ENCODE peak calls at places on chromosomes 2 and 18, in nine cellular contexts. W, H, X, E, A, L, U, Y and K are unnamed samples.
A peak's percentile ranks its signal among the peaks of the same experiment; 100 is the strongest.

GRCh38 chr2:161873689-161874088 is 200.3 kb downstream of the DPP4 start:
- DNase-seq in U (no peak), W (no peak), E (no peak), H (no peak), Y (no peak), A (no peak), X (no peak), L (no peak), K (no peak)

GRCh38 chr18:80175451-80176235 is 66.6 kb downstream of the ADNP2 start:
- DNase-seq in E (no peak), L (peak; percentile 39), Y (no peak), A (no peak), U (no peak), W (no peak), X (peak; percentile 43), H (no peak), K (no peak)

GRCh38 chr2:223357076-223357475 is 245.1 kb downstream of the SCG2 start:
- DNase-seq in H (no peak), A (no peak), U (peak; percentile 37), Y (no peak), L (no peak), X (no peak), E (no peak), W (no peak), K (no peak)

GRCh38 chr18:21315741-21316187 is 73.7 kb downstream of the GREB1L start:
- DNase-seq in X (no peak), W (no peak), H (no peak), L (peak; percentile 84), A (no peak), U (no peak), Y (no peak), E (no peak), K (no peak)

GRCh38 chr18:3596324-3597158 is 146.6 kb downstream of the TGIF1 start:
- DNase-seq in U (peak; percentile 44), X (peak; percentile 46), E (peak; percentile 70), H (peak; percentile 58), A (peak; percentile 53), L (peak; percentile 39), Y (peak; percentile 39), W (peak; percentile 90), K (no peak)

GRCh38 chr2:23760746-23761145 is 166.2 kb downstream of the ATAD2B start:
- DNase-seq in H (peak; percentile 80), X (no peak), Y (no peak), E (no peak), W (no peak), A (no peak), L (peak; percentile 39), U (peak; percentile 51), K (no peak)

GRCh38 chr2:240597419-240598181 is 11.1 kb downstream of the CAPN10 start:
- DNase-seq in W (peak; percentile 67), H (no peak), Y (peak; percentile 0), A (no peak), E (no peak), L (no peak), U (no peak), X (no peak), K (peak; percentile 32)

GRCh38 chr2:206515580-206515979 is 72.2 kb downstream of the ADAM23 start:
- DNase-seq in W (no peak), A (no peak), U (no peak), H (no peak), E (no peak), L (no peak), Y (no peak), X (no peak), K (no peak)

GRCh38 chr2:158962074-158962473 is 6.4 kb upstream of the TANC1 start:
- DNase-seq in W (no peak), L (no peak), H (no peak), X (no peak), U (no peak), A (no peak), E (no peak), Y (no peak), K (no peak)

GRCh38 chr2:238322001-238322411 is 1.7 kb downstream of the TRAF3IP1 start:
- DNase-seq in X (peak; percentile 9), Y (no peak), A (no peak), E (no peak), H (no peak), U (no peak), W (no peak), L (no peak), K (no peak)

GRCh38 chr2:118834901-118835738 is 12.3 kb downstream of the EN1 start:
- DNase-seq in Y (no peak), L (no peak), U (no peak), A (no peak), H (no peak), X (no peak), E (no peak), W (peak; percentile 64), K (no peak)

GRCh38 chr2:118832071-118832790 is 15.2 kb downstream of the EN1 start:
- DNase-seq in U (no peak), X (no peak), E (no peak), A (no peak), Y (no peak), L (no peak), H (no peak), W (no peak), K (no peak)

GRCh38 chr2:118834440-118834810 is 13.0 kb downstream of the EN1 start:
- DNase-seq in A (no peak), W (peak; percentile 30), U (no peak), E (no peak), Y (no peak), H (no peak), X (no peak), L (no peak), K (no peak)

GRCh38 chr2:118832791-118833715 is 14.4 kb downstream of the EN1 start:
- DNase-seq in A (no peak), X (no peak), W (peak; percentile 51), L (no peak), H (no peak), Y (no peak), E (no peak), U (no peak), K (no peak)

DNA sequence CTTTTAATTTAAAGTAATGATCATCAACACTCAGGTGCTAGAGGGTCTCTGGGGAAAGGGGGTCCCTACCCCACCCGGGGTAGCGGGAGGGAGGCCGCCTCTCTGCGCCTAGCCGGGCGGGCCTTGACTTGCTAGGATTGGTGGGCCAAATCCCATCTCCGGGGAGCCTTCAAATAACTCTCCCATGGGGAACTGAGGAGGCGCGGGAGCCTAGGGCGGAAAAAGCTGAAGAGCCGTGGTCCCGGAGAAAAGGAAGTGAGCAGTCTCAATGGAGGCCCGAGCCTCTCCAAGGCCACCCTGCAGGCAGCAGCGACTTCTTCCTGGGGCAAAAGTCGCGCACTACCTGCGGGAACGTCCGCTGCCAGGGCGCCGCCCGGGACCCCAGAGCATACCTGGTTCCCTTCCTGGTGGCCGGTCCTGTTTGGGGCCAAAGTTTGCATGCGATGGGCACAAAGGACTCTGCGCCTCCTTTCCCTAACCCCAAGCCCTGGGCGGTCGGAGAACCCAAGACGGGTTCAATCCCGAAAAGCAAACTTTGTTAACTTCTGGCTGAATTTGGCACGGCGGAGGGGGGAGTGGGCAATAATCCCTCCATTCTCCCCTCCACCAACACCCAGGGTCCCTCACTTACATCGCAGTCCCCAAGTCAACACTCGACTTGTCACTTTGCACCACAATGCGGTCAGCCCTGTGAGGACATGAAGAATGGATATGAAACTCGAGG is 13.6 kb downstream of the EN1 start:
- DNase-seq in Y (no peak), U (no peak), X (no peak), E (no peak), H (no peak), W (peak; percentile 57), L (no peak), A (no peak), K (no peak)
- H3K27me3 ChIP-seq in Y (no peaks in the 10 kb centered on the region), U (peaks cover 68% of the 10 kb centered on the region), X (peaks cover 71% of the 10 kb centered on the region), E (peaks cover 57% of the 10 kb centered on the region), H (peaks cover 75% of the 10 kb centered on the region), W (peaks cover 94% of the 10 kb centered on the region), L (peaks cover 53% of the 10 kb centered on the region), A (peaks cover 23% of the 10 kb centered on the region), K (peaks cover 78% of the 10 kb centered on the region)

DNA sequence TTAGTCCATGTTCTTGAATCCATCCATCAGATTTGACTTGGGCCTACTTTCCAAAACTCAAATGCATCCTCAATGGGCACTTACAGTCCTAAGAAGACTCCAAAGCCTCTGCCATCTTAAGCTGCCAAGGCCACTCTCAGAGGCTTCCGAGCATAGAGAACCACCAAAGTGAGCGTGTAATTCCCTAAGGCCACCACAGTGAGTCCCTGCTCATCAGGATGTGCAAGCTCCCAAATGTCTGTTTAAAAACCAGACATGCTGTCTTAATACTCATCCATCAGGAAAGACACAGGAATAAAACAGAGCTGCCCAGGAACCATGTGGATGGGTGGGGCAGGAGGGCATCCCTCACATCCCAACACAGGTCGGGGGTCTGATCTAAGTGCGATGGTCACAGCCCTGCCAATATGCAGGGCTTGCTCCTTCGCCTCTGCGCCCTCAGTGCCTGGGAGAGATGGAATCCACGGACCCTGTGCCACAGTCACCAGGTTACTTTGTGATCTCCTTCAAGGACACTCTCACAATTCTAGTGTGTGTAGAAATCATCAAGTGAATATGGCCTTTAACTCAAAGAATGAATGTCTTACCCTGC is 80.4 kb downstream of the POLR1A start:
- DNase-seq in E (no peak), H (no peak), X (no peak), U (no peak), A (no peak), W (no peak), L (no peak), Y (no peak), K (peak; percentile 31)
- TF ChIP-seq CTCF in E (no peak), H (no peak), X (no peak), U (no peak), A (no peak), W (no peak), L (no peak), Y (no peak), K (peak; percentile 22)

DNA sequence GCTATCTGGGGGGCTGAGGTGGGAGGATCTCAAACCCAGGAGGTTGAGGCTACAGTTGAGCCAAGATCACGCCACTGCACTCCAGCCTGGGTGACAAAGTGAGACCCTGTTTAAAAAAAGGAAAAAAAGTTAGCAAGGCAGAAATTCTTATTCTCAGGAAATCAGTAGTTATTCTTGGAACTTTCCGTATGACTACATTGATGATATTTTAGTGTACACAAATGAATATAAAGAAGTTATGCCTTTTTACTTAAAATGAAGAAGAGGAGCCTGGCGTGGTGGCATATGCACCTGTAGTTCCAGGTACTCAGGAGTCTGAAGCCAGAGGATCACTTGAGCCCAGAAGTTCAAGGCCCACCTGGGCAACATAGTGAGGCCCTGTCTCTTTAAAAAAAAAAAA is 7.4 kb downstream of the SPDYA start:
- DNase-seq in E (no peak), L (no peak), W (no peak), A (no peak), H (no peak), Y (no peak), X (no peak), U (no peak), K (no peak)
- H3K27me3 ChIP-seq in E (no peaks in the 10 kb centered on the region), L (no peaks in the 10 kb centered on the region), W (no peaks in the 10 kb centered on the region), A (no peaks in the 10 kb centered on the region), H (no peaks in the 10 kb centered on the region), Y (no peaks in the 10 kb centered on the region), X (no peaks in the 10 kb centered on the region), U (no peaks in the 10 kb centered on the region), K (no peaks in the 10 kb centered on the region)

GRCh38 chr2:3175568-3175955 is 202.1 kb downstream of the EIPR1 start:
- DNase-seq in H (no peak), Y (no peak), X (no peak), W (peak; percentile 38), L (no peak), A (no peak), E (no peak), U (no peak), K (no peak)
- TF ChIP-seq CTCF in H (no peak), Y (no peak), X (no peak), W (no peak), L (no peak), A (no peak), E (no peak), U (no peak), K (no peak)